ENCODE peak calls at places on chromosomes 5 and 9, in eight cellular contexts. D, P, V, U, Z, N, C and A are unnamed samples.

GRCh38 chr9:70881321-70881720 is 240.1 kb downstream of the TRPM3 start:
- DNase-seq in D (no peak), P (no peak), V (no peak), U (no peak), Z (no peak), N (no peak), C (no peak), A (no peak)

GRCh38 chr9:76984476-76984875 is 35.0 kb upstream of the FOXB2 start:
- DNase-seq in D (no peak), P (no peak), V (no peak), U (no peak), Z (no peak), N (no peak), C (no peak), A (no peak)

GRCh38 chr9:92724528-92725265 is 39.9 kb downstream of the BICD2 start:
- DNase-seq in D (no peak), P (no peak), V (no peak), U (no peak), Z (peak; percentile 15), N (no peak), C (no peak), A (peak; percentile 14)

GRCh38 chr9:27227192-27227591 is 69.8 kb downstream of the EQTN start:
- DNase-seq in D (no peak), P (no peak), V (peak; percentile 8), U (no peak), Z (no peak), N (no peak), C (no peak), A (no peak)

GRCh38 chr9:135137398-135137832 is 49.9 kb downstream of the OLFM1 start:
- DNase-seq in D (no peak), P (no peak), V (no peak), U (no peak), Z (peak; percentile 37), N (peak; percentile 58), C (no peak), A (no peak)

GRCh38 chr9:135704366-135704947 is 2.5 kb downstream of the KCNT1 start:
- DNase-seq in D (no peak), P (no peak), V (no peak), U (no peak), Z (no peak), N (peak; percentile 77), C (no peak), A (no peak)

GRCh38 chr9:99057665-99058625 is 47.0 kb upstream of the TGFBR1 start:
- DNase-seq in D (no peak), P (no peak), V (no peak), U (peak; percentile 57), Z (no peak), N (no peak), C (no peak), A (peak; percentile 36)

GRCh38 chr9:119368681-119369581 is at the start of gene BRINP1:
- DNase-seq in D (peak; percentile 45), P (peak; percentile 7), V (peak; percentile 1), U (no peak), Z (peak; percentile 32), N (peak; percentile 90), C (no peak), A (no peak)

GRCh38 chr5:28313543-28314334 is 1275.4 kb upstream of the CDH9 start:
- DNase-seq in D (no peak), P (peak; percentile 14), V (no peak), U (no peak), Z (no peak), N (no peak), C (no peak), A (no peak)

GRCh38 chr5:2186472-2187015 is 303.8 kb upstream of the IRX4 start:
- DNase-seq in D (peak; percentile 26), P (no peak), V (no peak), U (no peak), Z (peak; percentile 8), N (no peak), C (no peak), A (no peak)

GRCh38 chr5:172458956-172459355 is 4.6 kb upstream of the SH3PXD2B start:
- DNase-seq in D (no peak), P (no peak), V (no peak), U (no peak), Z (no peak), N (no peak), C (no peak), A (no peak)

GRCh38 chr9:110850401-110851135 is 182.0 kb downstream of the MUSK start:
- DNase-seq in D (no peak), P (no peak), V (no peak), U (no peak), Z (no peak), N (no peak), C (no peak), A (no peak)

GRCh38 chr9:135218331-135219225 is 131.1 kb downstream of the OLFM1 start:
- DNase-seq in D (peak; percentile 55), P (no peak), V (no peak), U (no peak), Z (no peak), N (peak; percentile 73), C (no peak), A (no peak)

GRCh38 chr5:110651507-110651906 is 75.0 kb downstream of the TMEM232 start:
- DNase-seq in D (no peak), P (no peak), V (no peak), U (no peak), Z (no peak), N (no peak), C (no peak), A (no peak)

GRCh38 chr5:1288439-1289335 is 6.2 kb downstream of the TERT start:
- DNase-seq in D (peak; percentile 30), P (no peak), V (no peak), U (no peak), Z (no peak), N (no peak), C (no peak), A (peak; percentile 8)

GRCh38 chr5:102554728-102555127 is 55.9 kb upstream of the SLCO6A1 start:
- DNase-seq in D (no peak), P (no peak), V (no peak), U (no peak), Z (no peak), N (no peak), C (no peak), A (no peak)

GRCh38 chr9:128587453-128587852 is 35.1 kb downstream of the SPTAN1 start:
- DNase-seq in D (no peak), P (no peak), V (no peak), U (no peak), Z (no peak), N (no peak), C (no peak), A (no peak)

GRCh38 chr5:10333154-10334006 is 20.1 kb upstream of the MARCHF6 start:
- DNase-seq in D (peak; percentile 74), P (peak; percentile 48), V (no peak), U (peak; percentile 58), Z (peak; percentile 46), N (peak; percentile 63), C (no peak), A (peak; percentile 29)

GRCh38 chr5:160310910-160311295 is 1.5 kb downstream of the CCNJL start:
- DNase-seq in D (no peak), P (no peak), V (no peak), U (no peak), Z (no peak), N (no peak), C (no peak), A (no peak)

DNA sequence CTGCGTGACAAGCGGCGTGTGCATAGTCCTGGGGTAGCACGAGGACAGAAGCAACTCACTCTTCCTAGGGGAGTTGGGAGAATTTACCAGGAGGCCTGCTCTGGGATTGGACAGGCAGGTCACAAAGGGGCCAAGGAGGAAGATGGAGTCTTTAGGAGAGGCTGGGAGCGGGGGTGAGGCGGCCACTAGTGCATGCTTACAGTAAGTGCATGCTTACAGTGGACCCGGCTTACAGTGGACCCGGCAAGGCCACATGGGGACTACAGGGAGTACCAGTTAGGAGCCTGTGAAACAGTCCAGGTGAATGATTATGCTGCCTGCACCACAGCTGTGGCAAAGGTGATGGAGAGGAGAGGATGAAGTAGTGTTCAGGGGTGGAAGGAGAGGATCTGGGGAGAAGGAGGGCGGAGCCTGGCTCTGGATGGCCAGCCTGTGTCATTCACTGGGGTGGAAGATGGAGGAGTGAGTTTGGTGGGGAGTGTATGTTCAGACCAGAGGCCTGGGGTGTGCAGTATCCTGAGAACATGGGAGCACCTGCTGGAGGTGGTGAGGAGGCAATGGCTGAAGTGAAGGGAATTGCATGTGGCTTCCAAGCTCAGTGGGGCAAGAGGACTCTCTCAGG is 78.7 kb downstream of the CRB2 start:
- DNase-seq in D (no peak), P (peak; percentile 60), V (no peak), U (no peak), Z (no peak), N (peak; percentile 46), C (no peak), A (no peak)
- TF ChIP-seq CTCF in D (no peak), P (no peak), V (peak; percentile 6), U (no peak), Z (no peak), N (peak; percentile 10), C (no peak), A (no peak)

DNA sequence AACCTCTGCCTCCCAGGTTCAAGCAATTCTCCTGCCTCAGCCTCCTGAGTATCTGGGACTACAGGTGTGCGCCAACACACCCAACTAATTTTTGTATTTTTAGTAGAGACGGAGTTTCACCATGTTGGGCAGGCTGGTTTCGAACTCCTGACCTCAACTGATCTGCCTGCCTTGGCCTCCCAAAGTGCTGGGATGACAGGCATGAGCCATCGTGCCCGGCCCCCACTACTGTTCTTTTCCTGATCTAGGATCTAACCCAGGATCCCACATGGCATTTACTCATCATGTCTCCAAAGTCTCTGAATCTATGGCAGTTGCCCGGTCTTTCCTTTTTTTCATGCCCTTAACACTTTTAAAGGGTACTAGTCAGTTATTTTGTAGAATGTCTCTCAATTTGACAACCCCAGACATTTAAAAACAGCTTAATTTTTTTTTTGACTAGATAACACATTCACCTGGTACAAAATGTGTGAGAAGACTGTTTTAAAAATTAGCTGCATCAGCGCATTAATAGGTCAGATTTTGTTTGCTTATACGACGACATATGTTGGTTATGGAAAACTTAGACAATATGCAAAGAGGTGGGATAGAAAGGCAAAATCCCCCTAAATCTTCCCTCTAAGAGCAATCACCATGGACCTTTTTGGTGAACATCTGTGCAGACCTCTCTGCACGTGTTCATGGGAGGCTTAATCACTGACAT is 46.5 kb downstream of the STOM start:
- DNase-seq in D (no peak), P (no peak), V (no peak), U (no peak), Z (no peak), N (no peak), C (no peak), A (no peak)
- TF ChIP-seq CTCF in D (no peak), P (no peak), V (no peak), U (no peak), Z (no peak), N (no peak), C (no peak), A (no peak)

GRCh38 chr5:90294604-90295003 is 115.0 kb downstream of the CETN3 start:
- DNase-seq in D (no peak), P (no peak), V (no peak), U (no peak), Z (no peak), N (no peak), C (no peak), A (no peak)
- TF ChIP-seq CTCF in D (no peak), P (no peak), V (no peak), U (no peak), Z (no peak), N (peak; percentile 12), C (no peak), A (no peak)

DNA sequence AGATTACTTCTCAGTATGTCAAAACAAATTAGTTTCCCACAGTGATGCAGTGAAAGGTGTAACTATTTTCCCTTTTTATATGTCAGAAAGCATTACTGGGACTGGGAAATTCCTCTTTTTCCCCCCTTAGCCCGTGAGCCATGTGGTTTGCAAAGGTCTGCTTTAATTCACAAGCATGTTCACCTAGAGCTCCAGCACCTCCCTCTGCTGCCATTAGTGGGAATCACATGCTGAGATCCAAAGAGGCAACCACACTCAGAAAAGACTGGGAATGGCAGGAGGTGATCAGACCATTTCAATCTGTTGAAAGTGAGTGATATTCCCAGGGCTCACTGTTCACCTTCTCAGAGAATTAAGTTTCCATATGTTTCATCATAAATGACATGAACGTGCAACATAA is 703.7 kb upstream of the WWC1 start:
- DNase-seq in D (no peak), P (peak; percentile 40), V (peak; percentile 20), U (no peak), Z (no peak), N (peak; percentile 48), C (no peak), A (no peak)
- TF ChIP-seq CTCF in D (peak; percentile 8), P (peak; percentile 33), V (peak; percentile 65), U (no peak), Z (peak; percentile 28), N (peak; percentile 57), C (peak; percentile 67), A (no peak)